ENCODE peak calls at places on chromosomes 5 and 9, in eight cellular contexts. O, E, Z, L, D, R, Q and H are unnamed samples.

GRCh38 chr9:112486221-112487007 is at the start of gene KIAA1958:
- DNase-seq in O (peak), E (peak), Z (peak), L (peak), D (peak), R (peak), Q (peak), H (peak)

GRCh38 chr5:108381034-108381954 is 604 bp downstream of the FBXL17 start:
- DNase-seq in O (peak), E (peak), Z (peak), L (peak), D (peak), R (peak), Q (peak), H (no peak)

GRCh38 chr5:10701567-10702039 is 59.4 kb downstream of the DAP start:
- DNase-seq in O (peak), E (no peak), Z (no peak), L (peak), D (peak), R (peak), Q (no peak), H (no peak)

GRCh38 chr5:173392172-173392571 is 64.0 kb upstream of the STC2 start:
- DNase-seq in O (no peak), E (peak), Z (no peak), L (no peak), D (no peak), R (no peak), Q (no peak), H (no peak)

GRCh38 chr9:113795811-113796392 is 80.2 kb upstream of the ZNF618 start:
- DNase-seq in O (no peak), E (no peak), Z (no peak), L (no peak), D (no peak), R (no peak), Q (no peak), H (no peak)

GRCh38 chr5:16296946-16297345 is 117.4 kb upstream of the MARCHF11 start:
- DNase-seq in O (no peak), E (no peak), Z (no peak), L (no peak), D (no peak), R (no peak), Q (no peak), H (no peak)

GRCh38 chr9:69758981-69759477 is 782 bp downstream of the PTAR1 start:
- DNase-seq in O (no peak), E (no peak), Z (no peak), L (peak), D (peak), R (no peak), Q (no peak), H (no peak)

GRCh38 chr9:110476251-110476650 is 103.3 kb downstream of the SVEP1 start:
- DNase-seq in O (no peak), E (no peak), Z (no peak), L (no peak), D (no peak), R (no peak), Q (no peak), H (no peak)

GRCh38 chr9:86741311-86742215 is 205.7 kb downstream of the GAS1 start:
- DNase-seq in O (no peak), E (no peak), Z (peak), L (peak), D (peak), R (no peak), Q (no peak), H (no peak)

GRCh38 chr5:39656600-39656999 is 231.8 kb upstream of the DAB2 start:
- DNase-seq in O (no peak), E (no peak), Z (no peak), L (no peak), D (no peak), R (no peak), Q (no peak), H (peak)

GRCh38 chr5:54725391-54726280 is 208.1 kb downstream of the SNX18 start:
- DNase-seq in O (no peak), E (no peak), Z (peak), L (no peak), D (peak), R (no peak), Q (no peak), H (no peak)

GRCh38 chr9:31185831-31186230 is 1198.6 kb upstream of the ACO1 start:
- DNase-seq in O (no peak), E (no peak), Z (peak), L (peak), D (no peak), R (no peak), Q (no peak), H (no peak)

GRCh38 chr9:93813687-93814560 is 141.2 kb downstream of the BARX1 start:
- DNase-seq in O (no peak), E (peak), Z (no peak), L (no peak), D (no peak), R (no peak), Q (no peak), H (no peak)

GRCh38 chr9:94212091-94212490 is 47.0 kb upstream of the ZNF169 start:
- DNase-seq in O (no peak), E (no peak), Z (peak), L (no peak), D (no peak), R (no peak), Q (no peak), H (no peak)

GRCh38 chr5:13976867-13977479 is 32.5 kb upstream of the DNAH5 start:
- DNase-seq in O (no peak), E (no peak), Z (peak), L (peak), D (peak), R (peak), Q (no peak), H (peak)

GRCh38 chr9:14030350-14030823 is 283.6 kb downstream of the NFIB start:
- DNase-seq in O (peak), E (no peak), Z (no peak), L (peak), D (peak), R (no peak), Q (no peak), H (no peak)

GRCh38 chr5:162288647-162289296 is 221.2 kb downstream of the GABRG2 start:
- DNase-seq in O (no peak), E (no peak), Z (no peak), L (no peak), D (no peak), R (no peak), Q (no peak), H (no peak)

GRCh38 chr9:108691614-108692013 is 164.2 kb downstream of the ACTL7B start:
- DNase-seq in O (no peak), E (peak), Z (peak), L (no peak), D (no peak), R (no peak), Q (no peak), H (no peak)

GRCh38 chr5:6096101-6096500 is 282.2 kb downstream of the MED10 start:
- DNase-seq in O (no peak), E (peak), Z (no peak), L (no peak), D (no peak), R (no peak), Q (no peak), H (no peak)

GRCh38 chr5:40260351-40260750 is 419.4 kb upstream of the PTGER4 start:
- DNase-seq in O (no peak), E (no peak), Z (no peak), L (peak), D (no peak), R (no peak), Q (peak), H (peak)

GRCh38 chr5:16981700-16982099 is 45.6 kb upstream of the MYO10 start:
- DNase-seq in O (no peak), E (peak), Z (no peak), L (no peak), D (no peak), R (no peak), Q (no peak), H (no peak)

GRCh38 chr5:158700231-158700996 is 399.3 kb downstream of the EBF1 start:
- DNase-seq in O (no peak), E (no peak), Z (no peak), L (peak), D (peak), R (no peak), Q (no peak), H (no peak)

GRCh38 chr9:104025109-104025508 is 69.0 kb upstream of the SMC2 start:
- DNase-seq in O (no peak), E (no peak), Z (peak), L (no peak), D (no peak), R (no peak), Q (no peak), H (no peak)

GRCh38 chr9:33177633-33178032 is 10.5 kb upstream of the B4GALT1 start:
- DNase-seq in O (no peak), E (no peak), Z (no peak), L (no peak), D (no peak), R (no peak), Q (no peak), H (no peak)

GRCh38 chr9:33180526-33181184 is 13.5 kb upstream of the B4GALT1 start:
- DNase-seq in O (no peak), E (no peak), Z (peak), L (peak), D (peak), R (no peak), Q (no peak), H (no peak)

GRCh38 chr9:33175633-33176325 is 8.6 kb upstream of the B4GALT1 start:
- DNase-seq in O (no peak), E (no peak), Z (no peak), L (no peak), D (no peak), R (no peak), Q (no peak), H (no peak)

GRCh38 chr9:33184947-33185346 is 17.8 kb upstream of the B4GALT1 start:
- DNase-seq in O (no peak), E (no peak), Z (no peak), L (peak), D (no peak), R (no peak), Q (no peak), H (no peak)

DNA sequence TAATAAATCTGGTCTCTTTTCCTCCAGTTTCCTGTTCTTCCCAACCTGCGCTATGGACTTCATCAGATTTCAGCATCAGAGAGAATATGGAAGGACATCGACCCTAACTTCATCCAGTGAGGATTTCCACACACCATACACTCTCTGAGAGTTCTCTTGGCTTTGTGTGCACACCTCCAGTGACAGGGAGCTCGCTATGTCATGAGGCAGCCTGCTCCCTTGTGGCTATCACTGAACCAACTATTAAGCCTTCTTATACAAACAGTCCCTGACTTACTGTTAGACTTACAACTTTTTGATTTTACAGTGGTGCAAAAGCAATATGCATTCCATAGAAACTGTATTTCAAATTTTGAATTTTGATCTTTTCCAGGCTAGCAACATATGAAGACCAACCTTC is 12.2 kb upstream of the B4GALT1 start:
- DNase-seq in O (no peak), E (peak), Z (no peak), L (no peak), D (no peak), R (no peak), Q (no peak), H (no peak)
- TF ChIP-seq CTCF in O (no peak), E (no peak), Z (no peak), L (no peak), D (no peak), R (no peak), Q (no peak), H (no peak)

DNA sequence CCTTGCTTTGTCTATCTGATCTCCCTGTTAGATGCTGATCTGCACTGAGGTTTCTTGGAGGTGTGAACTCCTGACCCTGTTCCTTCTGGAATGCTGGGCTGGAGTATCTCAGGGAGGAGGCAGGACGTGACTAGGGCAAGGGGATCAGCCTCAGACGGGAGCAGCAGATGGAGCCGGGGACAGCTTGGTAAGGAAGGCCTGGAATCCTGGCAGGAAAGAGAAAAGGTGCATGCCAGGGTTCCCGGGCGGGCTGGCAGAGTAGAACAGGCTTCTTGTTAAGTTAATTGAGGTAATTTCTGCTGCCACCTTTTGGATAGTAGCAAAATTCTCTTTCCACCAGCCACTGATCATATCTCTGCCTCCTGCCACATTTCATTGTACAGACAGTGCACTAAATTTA is 180.9 kb downstream of the ZNF462 start:
- DNase-seq in O (no peak), E (no peak), Z (no peak), L (peak), D (peak), R (no peak), Q (no peak), H (peak)
- TF ChIP-seq CTCF in O (no peak), E (no peak), Z (no peak), L (no peak), D (no peak), R (no peak), Q (no peak), H (peak)

GRCh38 chr5:102971693-102972293 is 148.1 kb downstream of the GIN1 start:
- DNase-seq in O (no peak), E (no peak), Z (peak), L (peak), D (peak), R (peak), Q (no peak), H (no peak)
- TF ChIP-seq CTCF in O (no peak), E (no peak), Z (peak), L (peak), D (peak), R (peak), Q (peak), H (peak)

DNA sequence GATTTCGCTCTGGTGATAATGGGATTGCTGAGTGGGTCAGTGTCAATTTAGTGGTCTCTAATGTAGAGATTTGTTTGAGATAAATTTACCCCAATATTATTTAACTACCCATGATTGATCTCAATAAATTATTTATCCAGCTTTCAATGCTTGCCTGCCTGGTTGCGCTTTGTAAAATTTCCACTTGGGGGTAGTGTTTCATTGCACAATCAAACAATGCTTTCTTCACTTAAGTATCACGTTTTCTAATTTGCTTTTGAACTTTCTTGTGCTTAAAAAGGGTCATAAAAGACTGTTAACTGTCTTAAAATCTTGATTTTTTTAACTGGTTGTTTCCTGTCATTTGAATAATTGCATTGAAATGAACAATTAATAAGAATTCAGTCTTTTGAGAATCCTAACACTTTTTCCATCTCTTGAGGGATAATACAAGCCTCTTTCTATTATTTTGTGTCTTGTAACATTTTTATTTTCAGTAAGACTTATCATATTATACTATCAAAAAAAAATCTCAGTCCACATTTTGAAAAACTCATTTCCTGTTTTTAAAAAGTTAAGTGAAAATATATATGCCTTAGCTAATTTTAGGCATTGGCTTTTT is 18.7 kb downstream of the HSD17B4 start:
- DNase-seq in O (no peak), E (no peak), Z (peak), L (peak), D (peak), R (no peak), Q (no peak), H (peak)
- TF ChIP-seq CTCF in O (no peak), E (no peak), Z (peak), L (peak), D (peak), R (peak), Q (peak), H (peak)

GRCh38 chr9:76394023-76394895 is at the start of gene RFK:
- DNase-seq in O (peak), E (peak), Z (peak), L (peak), D (peak), R (peak), Q (peak), H (peak)
- TF ChIP-seq CTCF in O (peak), E (no peak), Z (peak), L (no peak), D (peak), R (peak), Q (peak), H (peak)

DNA sequence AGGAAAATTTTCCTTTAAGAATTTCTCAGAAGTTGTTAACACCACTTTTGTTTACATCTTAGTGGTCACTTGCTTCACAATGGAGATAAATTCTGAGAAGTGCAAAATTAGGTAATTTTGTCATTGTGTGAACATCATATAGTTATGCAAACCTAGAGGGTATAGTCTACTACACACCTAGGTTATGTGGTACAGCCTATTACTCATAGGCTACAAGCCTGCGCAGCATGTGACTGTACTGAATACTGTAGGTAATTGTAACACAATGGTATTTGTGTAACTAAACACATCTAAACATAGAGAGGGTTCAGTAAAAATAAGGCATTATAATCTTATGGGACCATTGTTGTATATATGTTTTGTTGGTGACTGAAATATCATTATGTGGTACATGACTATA is 388.7 kb upstream of the POU5F2 start:
- DNase-seq in O (no peak), E (no peak), Z (no peak), L (no peak), D (no peak), R (no peak), Q (no peak), H (no peak)
- TF ChIP-seq CTCF in O (no peak), E (no peak), Z (no peak), L (no peak), D (no peak), R (no peak), Q (no peak), H (no peak)

GRCh38 chr5:141192110-141192725 is at the start of gene PCDHB10:
- DNase-seq in O (no peak), E (no peak), Z (peak), L (peak), D (peak), R (no peak), Q (no peak), H (no peak)

GRCh38 chr5:141182248-141182647 is at the start of gene PCDHB16:
- DNase-seq in O (peak), E (no peak), Z (peak), L (peak), D (peak), R (no peak), Q (no peak), H (no peak)

GRCh38 chr5:141186897-141187512 is at the start of gene PCDHB9:
- DNase-seq in O (no peak), E (no peak), Z (peak), L (peak), D (peak), R (no peak), Q (no peak), H (no peak)
- TF ChIP-seq CTCF in O (no peak), E (no peak), Z (peak), L (peak), D (peak), R (no peak), Q (no peak), H (peak)

GRCh38 chr9:68749135-68749534 is 44.1 kb downstream of the PIP5K1B start:
- DNase-seq in O (no peak), E (no peak), Z (no peak), L (no peak), D (no peak), R (no peak), Q (no peak), H (no peak)
- TF ChIP-seq CTCF in O (no peak), E (no peak), Z (no peak), L (no peak), D (no peak), R (no peak), Q (no peak), H (no peak)

GRCh38 chr9:9004844-9005243 is 1205.3 kb upstream of the DMAC1 start:
- DNase-seq in O (no peak), E (no peak), Z (no peak), L (no peak), D (no peak), R (no peak), Q (no peak), H (no peak)

GRCh38 chr9:9003184-9003583 is 1203.6 kb upstream of the DMAC1 start:
- DNase-seq in O (peak), E (no peak), Z (no peak), L (no peak), D (no peak), R (no peak), Q (peak), H (no peak)
- TF ChIP-seq CTCF in O (no peak), E (no peak), Z (no peak), L (no peak), D (no peak), R (no peak), Q (peak), H (peak)

DNA sequence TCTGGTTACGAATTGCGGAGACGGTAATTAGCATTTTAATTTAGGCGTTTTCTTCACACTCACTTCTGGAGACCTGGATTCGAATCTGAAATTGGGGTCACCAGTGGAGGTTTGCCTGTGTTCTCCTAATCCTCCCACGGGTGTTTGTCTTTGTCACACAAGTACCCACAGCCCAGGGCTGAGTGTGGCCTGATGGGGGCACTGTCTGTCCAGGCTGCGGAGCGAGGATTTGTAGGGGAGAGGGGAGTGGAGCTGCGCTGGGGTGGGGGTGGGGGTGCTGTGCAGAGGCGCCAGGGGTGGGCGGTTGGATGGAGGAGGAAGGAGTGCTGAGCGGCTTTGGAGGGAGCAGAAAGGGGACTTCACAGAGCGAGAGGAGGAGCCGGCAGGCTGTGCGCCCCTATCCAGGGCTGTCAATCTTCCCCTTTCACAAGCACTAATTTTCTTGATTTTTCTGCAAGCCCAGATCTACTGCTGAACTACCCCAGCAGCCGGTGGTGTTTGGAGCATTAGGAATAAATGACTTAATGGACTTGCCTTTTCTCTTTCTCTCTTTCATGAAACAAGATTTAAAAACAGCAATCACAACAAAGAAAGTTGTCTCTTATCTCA is 53.1 kb downstream of the TSPAN17 start:
- DNase-seq in O (no peak), E (no peak), Z (no peak), L (no peak), D (no peak), R (peak), Q (no peak), H (no peak)
- TF ChIP-seq CTCF in O (no peak), E (no peak), Z (peak), L (peak), D (peak), R (peak), Q (no peak), H (peak)